ENCODE peak calls at places on chromosomes 16 and 17, in four cellular contexts. G is B cell, Y is left ventricle myocardium inferior, K is HCT116. C is an unnamed sample.
A peak's percentile ranks its signal among the peaks of the same experiment; 100 is the strongest.

GRCh38 chr17:3802461-3803307 is 1.7 kb upstream of the ITGAE start:
- DNase-seq in Y (no peak), K (no peak), G (no peak), C (peak; percentile 87)

GRCh38 chr16:2507052-2507678 is 6.6 kb upstream of the ATP6V0C start:
- DNase-seq in Y (peak; percentile 53), G (peak; percentile 84), K (no peak), C (no peak)

GRCh38 chr16:35011-35775 is 18.2 kb downstream of the POLR3K start:
- DNase-seq in K (no peak), G (peak; percentile 78), Y (no peak), C (no peak)

GRCh38 chr16:69847643-69848042 is 85.5 kb downstream of the WWP2 start:
- DNase-seq in K (no peak), Y (no peak), G (no peak), C (no peak)

GRCh38 chr17:70636517-70637133 is 467.3 kb downstream of the KCNJ2 start:
- DNase-seq in K (peak; percentile 54), G (peak; percentile 11), Y (no peak), C (peak; percentile 59)

GRCh38 chr16:58443783-58444182 is 51.5 kb downstream of the GINS3 start:
- DNase-seq in K (no peak), Y (no peak), G (no peak), C (no peak)

GRCh38 chr16:11681977-11682654 is 13.9 kb downstream of the SNN start:
- DNase-seq in K (no peak), G (peak; percentile 79), Y (no peak), C (no peak)

GRCh38 chr16:11089504-11090124 is 145.2 kb downstream of the CLEC16A start:
- DNase-seq in G (no peak), K (no peak), Y (no peak), C (peak; percentile 67)

GRCh38 chr17:78112508-78113471 is 15.8 kb downstream of the TMC6 start:
- DNase-seq in K (peak; percentile 33), G (peak; percentile 86), Y (peak; percentile 83), C (peak; percentile 49)

GRCh38 chr16:1054660-1055556 is 17.6 kb upstream of the SSTR5 start:
- DNase-seq in K (peak; percentile 37), Y (peak; percentile 70), G (peak; percentile 22), C (peak; percentile 49)

GRCh38 chr16:55555436-55555835 is 11.0 kb upstream of the CAPNS2 start:
- DNase-seq in G (no peak), K (no peak), Y (no peak), C (no peak)

GRCh38 chr16:11681526-11681925 is 13.3 kb downstream of the SNN start:
- DNase-seq in K (no peak), G (peak; percentile 73), Y (no peak), C (no peak)

GRCh38 chr17:17921192-17922082 is 50.8 kb downstream of the TOM1L2 start:
- DNase-seq in G (no peak), Y (no peak), K (peak; percentile 89), C (peak; percentile 94)

GRCh38 chr17:1173456-1174370 is 6.1 kb downstream of the ABR start:
- DNase-seq in K (no peak), G (no peak), Y (no peak), C (no peak)

GRCh38 chr17:49086316-49086605 is 46.3 kb upstream of the B4GALNT2 start:
- DNase-seq in K (no peak), Y (no peak), G (no peak), C (no peak)

GRCh38 chr17:39622380-39623006 is 4.3 kb upstream of the PPP1R1B start:
- DNase-seq in G (no peak), Y (no peak), K (no peak), C (no peak)

GRCh38 chr16:27776556-27776955 is 226.6 kb downstream of the KATNIP start:
- DNase-seq in K (no peak), Y (no peak), G (no peak), C (no peak)

DNA sequence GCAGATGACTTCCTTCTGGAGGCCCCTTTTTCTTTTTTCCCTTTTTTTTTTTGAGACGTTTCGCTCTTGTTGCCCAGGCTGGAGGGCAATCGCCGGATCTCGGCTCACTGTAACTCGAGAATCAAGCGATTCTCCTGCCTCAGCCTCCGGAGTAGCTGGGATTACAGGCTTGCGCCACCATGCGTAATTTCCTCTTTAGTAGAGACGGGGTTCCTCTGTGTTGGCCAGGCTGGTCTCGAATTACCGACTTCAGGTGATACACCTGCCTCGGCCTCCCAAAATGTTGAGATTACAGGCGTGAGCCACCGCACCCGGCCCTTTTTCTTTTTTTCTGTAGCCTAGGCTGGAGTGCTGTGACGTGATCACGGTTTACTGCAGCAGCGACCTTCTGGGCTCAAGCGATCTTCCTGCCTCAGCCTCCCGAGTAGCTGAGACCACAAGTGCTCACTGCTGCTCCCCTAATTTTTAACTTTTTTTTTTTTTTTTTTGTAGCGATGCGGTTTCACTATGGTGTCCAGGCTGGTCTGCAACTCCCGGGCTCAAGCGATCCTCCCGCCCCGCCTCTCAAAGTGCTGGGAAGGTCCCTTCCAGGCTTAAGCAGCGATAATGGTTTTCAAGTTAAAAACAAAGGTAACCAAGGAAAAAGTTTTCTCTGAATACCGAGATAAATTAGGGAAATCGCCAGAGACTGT is 956 bp upstream of the IST1 start:
- DNase-seq in G (peak; percentile 48), Y (peak; percentile 37), K (peak; percentile 43), C (peak; percentile 68)
- TF ChIP-seq CTCF in G (no peak), Y (peak; percentile 28), K (no peak), C (no peak)

GRCh38 chr17:4850236-4850635 is 17.1 kb downstream of the MINK1 start:
- DNase-seq in Y (no peak), K (no peak), G (no peak), C (no peak)
- TF ChIP-seq CTCF in Y (no peak), K (no peak), G (no peak), C (no peak)

DNA sequence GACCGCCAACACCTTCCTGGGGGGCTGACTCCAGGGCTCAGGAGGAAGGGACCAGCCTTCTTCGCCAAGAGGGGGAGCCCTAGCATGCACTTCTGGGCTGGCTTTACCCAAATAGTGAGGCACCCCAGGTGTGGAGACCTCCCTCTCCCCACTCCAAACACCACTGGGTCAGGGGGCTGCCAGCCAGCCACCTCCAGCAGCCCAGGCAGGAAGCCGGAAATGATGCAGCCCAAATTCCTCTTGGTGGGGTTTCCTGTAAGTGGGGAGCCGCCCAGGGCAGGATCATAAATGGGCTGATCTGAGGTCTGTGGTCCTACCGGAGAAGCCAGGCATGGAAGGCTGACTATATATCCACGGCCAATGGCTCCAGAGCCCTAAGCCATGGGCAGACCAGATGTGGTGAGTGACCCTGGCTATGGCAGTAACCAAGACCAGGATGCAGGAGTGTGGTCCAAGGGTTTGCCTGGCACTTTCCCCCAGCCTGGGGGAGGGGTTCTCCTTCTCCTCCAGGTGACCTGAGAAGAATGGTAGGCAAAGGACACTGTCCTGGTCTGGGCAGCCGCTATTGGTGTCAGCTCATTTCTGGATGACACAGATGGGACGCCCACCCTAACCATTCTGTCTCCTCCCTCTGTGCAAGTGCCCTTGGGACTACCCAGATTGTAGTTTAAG is 4.2 kb downstream of the GIT1 start:
- DNase-seq in G (no peak), Y (no peak), K (no peak), C (no peak)
- TF ChIP-seq CTCF in G (no peak), Y (peak; percentile 26), K (no peak), C (peak; percentile 34)

DNA sequence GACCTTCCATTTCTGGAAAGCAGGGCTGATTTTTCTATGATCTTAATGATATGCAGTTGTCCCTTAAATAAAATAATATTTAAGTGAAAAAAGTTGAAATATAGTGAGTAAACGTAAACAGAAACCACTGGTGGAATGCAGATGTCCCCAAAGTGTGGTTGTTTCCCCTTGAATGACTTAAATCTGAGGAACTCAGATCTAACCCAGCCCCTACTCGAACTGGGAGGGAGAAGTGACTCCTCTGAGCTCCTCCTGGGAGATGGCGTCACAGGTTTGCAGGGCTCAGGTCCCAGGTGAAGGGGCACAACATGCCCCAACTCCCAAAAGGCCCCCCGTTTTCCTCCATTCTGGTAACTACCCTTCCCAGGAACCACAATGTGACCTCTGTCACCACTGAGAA is 142.8 kb downstream of the IRF8 start:
- DNase-seq in K (no peak), G (no peak), Y (no peak), C (no peak)
- TF ChIP-seq CTCF in K (no peak), G (no peak), Y (no peak), C (no peak)

GRCh38 chr16:81551141-81551808 is 106.7 kb downstream of the CMIP start:
- DNase-seq in G (no peak), Y (no peak), K (no peak), C (peak; percentile 30)
- TF ChIP-seq CTCF in G (no peak), Y (no peak), K (no peak), C (no peak)

DNA sequence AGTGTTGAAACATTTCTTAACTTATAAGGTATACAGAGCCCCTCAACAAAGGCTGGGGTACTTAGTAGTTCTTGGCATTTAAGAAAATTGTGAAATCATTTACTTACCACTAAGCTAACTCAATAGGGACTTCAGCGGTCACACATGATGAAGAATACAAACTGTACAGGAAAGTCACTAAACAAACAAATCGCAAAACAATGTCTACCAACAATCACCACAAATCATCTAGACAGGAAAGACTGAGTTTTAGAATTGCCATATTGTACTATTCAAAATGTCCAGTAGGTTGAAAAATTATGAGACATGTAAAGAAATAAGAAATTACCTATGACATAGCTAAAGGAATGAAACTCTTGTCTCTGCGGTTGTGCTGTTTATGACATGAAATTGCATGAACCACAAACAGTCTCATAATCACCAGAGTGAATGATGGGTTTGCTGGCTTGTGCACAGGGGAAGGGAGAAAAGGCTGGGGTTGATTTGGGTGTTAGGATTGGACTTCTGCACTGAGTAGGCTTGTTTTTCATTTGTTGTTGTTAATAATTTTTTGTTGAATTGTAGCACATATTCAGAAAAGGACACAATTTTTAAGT is 441.1 kb upstream of the MON1B start:
- DNase-seq in G (no peak), K (no peak), Y (no peak), C (no peak)
- TF ChIP-seq CTCF in G (no peak), K (no peak), Y (no peak), C (no peak)

DNA sequence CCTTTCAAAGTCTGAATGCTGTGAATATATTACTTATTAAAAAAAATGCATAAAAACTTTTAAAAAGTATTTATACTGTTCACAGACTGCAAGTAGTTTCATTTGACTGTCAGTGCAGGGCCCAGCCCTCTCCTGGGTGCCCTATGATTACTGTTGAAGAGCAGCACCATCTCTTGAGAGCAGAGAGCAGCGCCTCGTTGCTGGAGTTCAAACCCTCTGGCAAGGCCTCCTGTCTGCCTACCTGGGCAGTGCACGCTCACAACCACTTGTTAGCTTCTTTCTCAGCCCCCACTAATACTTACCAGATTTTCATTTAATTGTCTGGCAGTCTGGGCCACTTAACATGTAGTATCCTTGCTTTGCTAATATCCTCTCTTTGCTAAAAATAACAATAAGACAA is 233.4 kb downstream of the PHKB start:
- DNase-seq in K (no peak), G (no peak), Y (no peak), C (no peak)
- TF ChIP-seq CTCF in K (no peak), G (no peak), Y (no peak), C (no peak)

C was measured in fibroblast of the aortic adventitia.